ENCODE peak calls at places on chromosomes 5 and 9, in four cellular contexts. S is cardiac fibroblast, F is ascending aorta, M is upper lobe of right lung. C is an unnamed sample.
A peak's percentile ranks its signal among the peaks of the same experiment; 100 is the strongest.

GRCh38 chr9:132670816-132671371 is 630 bp downstream of the GTF3C4 start:
- DNase-seq in M (peak; percentile 66), S (peak; percentile 26), F (peak; percentile 66), C (peak; percentile 58)

GRCh38 chr5:120886351-120886860 is 422.3 kb downstream of the PRR16 start:
- DNase-seq in S (no peak), F (no peak), M (no peak), C (no peak)

GRCh38 chr9:71725590-71726338 is 42.5 kb downstream of the CEMIP2 start:
- DNase-seq in M (no peak), S (no peak), F (no peak), C (no peak)

GRCh38 chr9:70049236-70049635 is 5.6 kb downstream of the MAMDC2 start:
- DNase-seq in S (peak; percentile 76), M (no peak), F (peak; percentile 92), C (no peak)

GRCh38 chr9:136578915-136579637 is 33.2 kb upstream of the NOTCH1 start:
- DNase-seq in F (no peak), S (no peak), M (no peak), C (no peak)

GRCh38 chr5:14036947-14037346 is 92.5 kb upstream of the DNAH5 start:
- DNase-seq in M (no peak), F (no peak), S (no peak), C (no peak)

GRCh38 chr5:151741678-151742423 is 16.6 kb downstream of the ATOX1 start:
- DNase-seq in S (peak; percentile 39), F (no peak), M (no peak), C (no peak)

GRCh38 chr9:27247756-27248155 is 49.2 kb downstream of the EQTN start:
- DNase-seq in M (no peak), F (no peak), S (peak; percentile 81), C (no peak)

GRCh38 chr9:79129865-79130480 is 441.8 kb upstream of the TLE4 start:
- DNase-seq in M (no peak), F (no peak), S (peak; percentile 67), C (peak; percentile 78)

GRCh38 chr5:171312129-171312819 is 3.2 kb downstream of the TLX3 start:
- DNase-seq in F (peak; percentile 59), S (no peak), M (peak; percentile 65), C (no peak)

GRCh38 chr5:82952326-82952725 is 124.9 kb downstream of the TMEM167A start:
- DNase-seq in F (no peak), S (no peak), M (no peak), C (no peak)

GRCh38 chr9:75071530-75072122 is 16.3 kb downstream of the NMRK1 start:
- DNase-seq in F (no peak), S (no peak), M (peak; percentile 82), C (no peak)

GRCh38 chr5:179373961-179374505 is 28.8 kb upstream of the ADAMTS2 start:
- DNase-seq in F (peak; percentile 48), M (no peak), S (no peak), C (no peak)

GRCh38 chr5:110879675-110880074 is 140.9 kb downstream of the SLC25A46 start:
- DNase-seq in M (no peak), S (no peak), F (no peak), C (no peak)

GRCh38 chr9:686381-686813 is 155.1 kb upstream of the DMRT1 start:
- DNase-seq in M (no peak), S (peak; percentile 83), F (peak; percentile 91), C (no peak)

GRCh38 chr9:107240260-107240659 is 42.8 kb upstream of the RAD23B start:
- DNase-seq in M (no peak), S (no peak), F (no peak), C (no peak)

GRCh38 chr5:126373621-126374416 is 49.4 kb upstream of the GRAMD2B start:
- DNase-seq in F (no peak), M (no peak), S (no peak), C (no peak)

GRCh38 chr9:87567047-87567446 is 69.4 kb downstream of the DAPK1 start:
- DNase-seq in M (no peak), F (no peak), S (peak; percentile 64), C (no peak)

GRCh38 chr5:179307006-179307800 is 38.1 kb downstream of the ADAMTS2 start:
- DNase-seq in S (no peak), M (peak; percentile 32), F (no peak), C (no peak)

GRCh38 chr5:172229904-172230303 is 35.9 kb downstream of the EFCAB9 start:
- DNase-seq in S (no peak), F (no peak), M (no peak), C (no peak)

GRCh38 chr5:110757118-110757729 is 18.4 kb downstream of the SLC25A46 start:
- DNase-seq in F (no peak), S (peak; percentile 71), M (no peak), C (no peak)

GRCh38 chr9:10268500-10269485 is 344.0 kb downstream of the PTPRD start:
- DNase-seq in F (no peak), S (peak; percentile 46), M (no peak), C (peak; percentile 46)

GRCh38 chr5:177524941-177525655 is 8.3 kb upstream of the DDX41 start:
- DNase-seq in S (no peak), M (peak; percentile 32), F (no peak), C (no peak)

GRCh38 chr5:110917161-110917875 is 154.2 kb upstream of the TSLP start:
- DNase-seq in S (peak; percentile 37), F (no peak), M (no peak), C (no peak)

GRCh38 chr9:19154135-19154612 is 26.9 kb upstream of the PLIN2 start:
- DNase-seq in F (peak; percentile 69), M (no peak), S (peak; percentile 99), C (no peak)

GRCh38 chr9:20683351-20684034 is 566 bp upstream of the FOCAD start:
- DNase-seq in M (no peak), S (peak; percentile 86), F (peak; percentile 92), C (no peak)

GRCh38 chr5:170576602-170577584 is 73.1 kb downstream of the KCNIP1 start:
- DNase-seq in F (no peak), S (no peak), M (no peak), C (no peak)

GRCh38 chr9:113160571-113160970 is 9.8 kb downstream of the SLC31A2 start:
- DNase-seq in F (no peak), S (no peak), M (no peak), C (no peak)

GRCh38 chr5:83343345-83343744 is 128.2 kb upstream of the VCAN start:
- DNase-seq in F (no peak), S (no peak), M (no peak), C (no peak)

GRCh38 chr9:119004618-119004990 is 364.6 kb downstream of the BRINP1 start:
- DNase-seq in S (peak; percentile 19), F (peak; percentile 97), M (no peak), C (no peak)

GRCh38 chr9:137357166-137357565 is 55.1 kb upstream of the NRARP start:
- DNase-seq in S (no peak), M (peak; percentile 20), F (no peak), C (no peak)

GRCh38 chr5:172891716-172892421 is 57.8 kb downstream of the ERGIC1 start:
- DNase-seq in S (peak; percentile 96), M (peak; percentile 82), F (peak; percentile 97), C (no peak)

GRCh38 chr5:95859327-95860060 is 37.0 kb upstream of the GLRX start:
- DNase-seq in S (peak; percentile 88), F (peak; percentile 66), M (no peak), C (no peak)

GRCh38 chr5:181043285-181044092 is 3.4 kb downstream of the BTNL9 start:
- DNase-seq in F (peak; percentile 57), S (no peak), M (no peak), C (no peak)
- TF ChIP-seq CTCF in F (no peak), S (peak; percentile 11), M (peak; percentile 8), C (no peak)

DNA sequence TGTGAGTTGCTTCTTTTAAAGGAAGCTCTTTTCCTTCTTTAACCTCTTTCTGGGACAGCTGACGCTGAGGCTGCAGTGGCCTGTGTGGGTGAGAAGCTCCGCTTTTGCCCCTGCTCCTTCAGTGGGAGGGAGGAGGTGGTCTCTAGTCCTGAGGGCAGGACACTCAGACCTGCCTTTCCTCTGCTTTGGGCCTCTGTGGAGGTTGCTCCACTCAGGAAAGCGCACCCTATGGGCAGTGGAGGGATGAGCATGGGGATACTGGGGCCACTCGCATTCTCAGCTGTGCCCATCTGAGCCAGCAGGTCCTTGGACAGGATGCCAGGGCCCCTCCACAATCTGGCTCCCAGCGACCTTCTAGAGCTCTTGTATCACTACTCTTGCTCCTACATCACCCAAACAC is 111.5 kb downstream of the NSG2 start:
- DNase-seq in S (no peak), F (peak; percentile 44), M (no peak), C (no peak)
- TF ChIP-seq CTCF in S (no peak), F (no peak), M (no peak), C (no peak)

GRCh38 chr9:116208417-116209232 is 55.0 kb downstream of the PAPPA start:
- DNase-seq in F (no peak), M (no peak), S (peak; percentile 68), C (no peak)
- TF ChIP-seq CTCF in F (no peak), M (no peak), S (peak; percentile 24), C (no peak)

GRCh38 chr5:4857761-4858160 is 282.4 kb upstream of the ADAMTS16 start:
- DNase-seq in M (no peak), S (no peak), F (no peak), C (no peak)

GRCh38 chr5:4859489-4860211 is 280.5 kb upstream of the ADAMTS16 start:
- DNase-seq in M (no peak), S (no peak), F (no peak), C (no peak)

GRCh38 chr5:4866131-4866659 is 273.9 kb upstream of the ADAMTS16 start:
- DNase-seq in M (no peak), S (no peak), F (no peak), C (no peak)

GRCh38 chr5:4866817-4867216 is 273.3 kb upstream of the ADAMTS16 start:
- DNase-seq in S (no peak), M (no peak), F (no peak), C (no peak)

GRCh38 chr5:4862500-4862899 is 277.6 kb upstream of the ADAMTS16 start:
- DNase-seq in F (no peak), S (peak; percentile 58), M (no peak), C (no peak)
- TF ChIP-seq CTCF in F (no peak), S (peak; percentile 42), M (peak; percentile 49), C (peak; percentile 70)

DNA sequence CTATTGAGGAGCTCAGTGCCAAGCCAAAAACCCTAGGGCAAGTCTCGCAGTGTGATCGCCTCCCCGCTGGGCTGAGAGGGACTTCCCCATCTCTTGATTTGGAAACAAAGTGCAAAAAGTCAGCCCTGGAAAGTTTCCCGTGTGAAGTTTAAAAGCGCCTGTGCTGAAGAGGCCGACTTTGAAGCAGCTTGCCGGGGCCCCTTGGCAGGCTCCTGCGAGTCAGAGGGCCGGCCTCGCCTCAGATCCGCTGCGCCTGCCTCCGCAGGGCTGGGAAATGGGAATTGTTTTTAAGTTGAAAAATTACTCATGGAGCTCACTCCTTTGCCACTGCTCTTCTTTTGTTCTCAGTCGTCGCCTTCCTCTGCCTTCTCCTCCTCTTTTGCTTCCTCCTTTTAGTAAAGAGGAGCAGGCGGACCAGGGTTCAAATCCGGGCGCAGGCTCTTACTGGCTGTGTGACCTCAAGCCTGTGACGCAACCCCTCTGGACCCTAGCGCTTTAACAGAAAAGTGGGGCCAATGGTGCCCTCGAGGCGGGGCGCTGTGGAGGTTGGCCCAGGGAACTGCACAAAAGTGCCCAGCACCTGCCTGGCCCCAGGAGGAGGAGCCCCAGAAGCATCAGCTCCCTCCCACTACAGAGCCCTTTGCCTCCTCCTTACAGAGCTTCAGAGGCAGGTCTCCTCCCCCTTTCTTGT is 14.7 kb upstream of the LHX2 start:
- DNase-seq in S (peak; percentile 59), F (no peak), M (no peak), C (no peak)
- TF ChIP-seq CTCF in S (no peak), F (no peak), M (no peak), C (no peak)